ENCODE peak calls at places on chromosomes 3 and 15, in four cellular contexts. F, E, V and A are unnamed samples.

GRCh38 chr3:57757642-57758297 is 1.7 kb downstream of the SLMAP start:
- DNase-seq in F (no peak), E (no peak), V (peak), A (no peak)

GRCh38 chr3:49007068-49007770 is at the start of gene WDR6:
- DNase-seq in F (peak), E (peak), V (peak), A (peak)

GRCh38 chr3:66797916-66798560 is 200.1 kb upstream of the KBTBD8 start:
- DNase-seq in F (no peak), E (no peak), V (peak), A (no peak)

GRCh38 chr3:162738778-162739177 is 1242.2 kb downstream of the OTOL1 start:
- DNase-seq in F (no peak), E (no peak), V (peak), A (no peak)

GRCh38 chr3:77906102-77906709 is 866.3 kb downstream of the ROBO2 start:
- DNase-seq in F (no peak), E (no peak), V (peak), A (no peak)

GRCh38 chr3:172221550-172221949 is 182.2 kb downstream of the FNDC3B start:
- DNase-seq in F (no peak), E (no peak), V (peak), A (no peak)

GRCh38 chr3:11668243-11669232 is 24.8 kb upstream of the VGLL4 start:
- DNase-seq in F (no peak), E (no peak), V (peak), A (no peak)

GRCh38 chr3:13140596-13140995 is 67.4 kb upstream of the IQSEC1 start:
- DNase-seq in F (no peak), E (no peak), V (no peak), A (no peak)

GRCh38 chr3:190546881-190547510 is 33.1 kb downstream of the IL1RAP start:
- DNase-seq in F (no peak), E (no peak), V (no peak), A (no peak)

GRCh38 chr15:63332367-63333078 is 49.1 kb downstream of the CA12 start:
- DNase-seq in F (peak), E (no peak), V (peak), A (peak)